ENCODE peak calls at places on chromosomes 16 and 17, in six cellular contexts. T is GM23248; D is sigmoid colon; P is right lobe of liver; W is keratinocyte; O is CD8-positive, alpha-beta T cell. M is an unnamed sample.

GRCh38 chr17:35726609-35727460 is 4.6 kb upstream of the RASL10B start:
- DNase-seq in T (peak), D (no peak), P (no peak), W (no peak), O (no peak), M (peak)

GRCh38 chr16:1870365-1871082 is 1.4 kb downstream of the MEIOB start:
- DNase-seq in T (peak), D (no peak), P (peak), W (peak), O (no peak), M (no peak)

GRCh38 chr16:2325791-2326190 is 14.7 kb downstream of the ABCA3 start:
- DNase-seq in T (no peak), D (no peak), P (no peak), W (no peak), O (no peak), M (no peak)

GRCh38 chr16:56203052-56203451 is 11.8 kb downstream of the GNAO1 start:
- DNase-seq in T (peak), D (no peak), P (no peak), W (no peak), O (no peak), M (no peak)

GRCh38 chr17:55577011-55577586 is 65.8 kb upstream of the SMIM36 start:
- DNase-seq in T (peak), D (peak), P (no peak), W (no peak), O (no peak), M (peak)

GRCh38 chr16:49464877-49465504 is 91.4 kb downstream of the C16orf78 start:
- DNase-seq in T (no peak), D (peak), P (no peak), W (no peak), O (no peak), M (no peak)

GRCh38 chr17:40820228-40820838 is 2.1 kb downstream of the KRT10 start:
- DNase-seq in T (peak), D (no peak), P (no peak), W (no peak), O (no peak), M (no peak)

GRCh38 chr17:40095944-40096791 is 4.2 kb downstream of the NR1D1 start:
- DNase-seq in T (peak), D (peak), P (no peak), W (no peak), O (peak), M (peak)

GRCh38 chr17:63332286-63332685 is 113.8 kb downstream of the CYB561 start:
- DNase-seq in T (peak), D (no peak), P (no peak), W (no peak), O (no peak), M (no peak)

GRCh38 chr16:23700093-23700492 is 12.9 kb downstream of the ERN2 start:
- DNase-seq in T (no peak), D (no peak), P (no peak), W (no peak), O (no peak), M (no peak)

GRCh38 chr16:67000384-67001158 is 12.2 kb downstream of the CES4A start:
- DNase-seq in T (peak), D (peak), P (peak), W (no peak), O (peak), M (peak)

GRCh38 chr16:84446596-84447392 is 57.7 kb downstream of the MEAK7 start:
- DNase-seq in T (peak), D (peak), P (no peak), W (no peak), O (no peak), M (no peak)

GRCh38 chr17:40886090-40886489 is 1.0 kb upstream of the KRT20 start:
- DNase-seq in T (peak), D (no peak), P (no peak), W (no peak), O (no peak), M (no peak)

GRCh38 chr16:9049241-9049640 is 42.2 kb upstream of the HAPSTR1 start:
- DNase-seq in T (peak), D (no peak), P (no peak), W (no peak), O (no peak), M (no peak)

GRCh38 chr16:55499951-55500350 is 8.9 kb upstream of the LPCAT2 start:
- DNase-seq in T (peak), D (peak), P (no peak), W (peak), O (no peak), M (no peak)

GRCh38 chr17:36463916-36464764 is 22.3 kb upstream of the ZNHIT3 start:
- DNase-seq in T (peak), D (peak), P (peak), W (peak), O (no peak), M (peak)

GRCh38 chr17:20153231-20153630 is 144.1 kb downstream of the SPECC1 start:
- DNase-seq in T (no peak), D (no peak), P (no peak), W (no peak), O (no peak), M (no peak)

GRCh38 chr17:28746611-28747045 is 2.8 kb downstream of the TRAF4 start:
- DNase-seq in T (no peak), D (no peak), P (peak), W (no peak), O (no peak), M (no peak)

GRCh38 chr16:73202176-73202729 is 154.3 kb upstream of the ZFHX3 start:
- DNase-seq in T (peak), D (no peak), P (peak), W (no peak), O (no peak), M (no peak)

GRCh38 chr16:49490321-49490705 is 116.7 kb downstream of the C16orf78 start:
- DNase-seq in T (no peak), D (peak), P (no peak), W (no peak), O (no peak), M (no peak)

GRCh38 chr17:57459286-57459915 is 203.1 kb downstream of the MSI2 start:
- DNase-seq in T (peak), D (no peak), P (peak), W (no peak), O (no peak), M (no peak)

GRCh38 chr16:85123891-85124635 is 11.8 kb upstream of the CIBAR2 start:
- DNase-seq in T (peak), D (peak), P (no peak), W (no peak), O (no peak), M (peak)

GRCh38 chr16:61295311-61295710 is 740.9 kb downstream of the CDH8 start:
- DNase-seq in T (peak), D (no peak), P (no peak), W (no peak), O (no peak), M (no peak)

GRCh38 chr17:57532966-57533365 is 212.1 kb downstream of the CCDC182 start:
- DNase-seq in T (no peak), D (no peak), P (no peak), W (no peak), O (no peak), M (no peak)

GRCh38 chr16:70788668-70789161 is 12.2 kb downstream of the VAC14 start:
- DNase-seq in T (peak), D (no peak), P (no peak), W (no peak), O (no peak), M (no peak)

GRCh38 chr16:72241930-72242329 is 70.0 kb upstream of the PMFBP1 start:
- DNase-seq in T (peak), D (no peak), P (no peak), W (peak), O (no peak), M (no peak)

GRCh38 chr17:49997256-49997735 is 2.3 kb upstream of the DLX3 start:
- DNase-seq in T (no peak), D (no peak), P (no peak), W (no peak), O (no peak), M (no peak)

GRCh38 chr17:80783461-80783860 is 208.2 kb upstream of the CHMP6 start:
- DNase-seq in T (peak), D (peak), P (no peak), W (no peak), O (no peak), M (no peak)

GRCh38 chr16:2925951-2926659 is 14.4 kb downstream of the FLYWCH1 start:
- DNase-seq in T (no peak), D (no peak), P (no peak), W (no peak), O (no peak), M (no peak)

GRCh38 chr17:72116692-72117469 is 3.9 kb upstream of the SOX9 start:
- DNase-seq in T (no peak), D (no peak), P (no peak), W (no peak), O (no peak), M (no peak)

GRCh38 chr16:4828567-4829320 is 18.3 kb downstream of the GLYR1 start:
- DNase-seq in T (no peak), D (no peak), P (no peak), W (no peak), O (no peak), M (peak)

GRCh38 chr17:50533720-50534148 is 1.2 kb downstream of the EPN3 start:
- DNase-seq in T (peak), D (no peak), P (peak), W (no peak), O (no peak), M (peak)

GRCh38 chr17:74957935-74958549 is 14.5 kb downstream of the HID1 start:
- DNase-seq in T (peak), D (peak), P (peak), W (no peak), O (peak), M (peak)

GRCh38 chr16:715448-716249 is 731 bp downstream of the METRN start:
- DNase-seq in T (peak), D (no peak), P (no peak), W (no peak), O (no peak), M (no peak)

GRCh38 chr16:379183-379960 is 2.4 kb downstream of the PGAP6 start:
- DNase-seq in T (no peak), D (no peak), P (peak), W (no peak), O (no peak), M (no peak)

GRCh38 chr17:15298176-15298575 is 33.0 kb upstream of the PMP22 start:
- DNase-seq in T (peak), D (no peak), P (no peak), W (no peak), O (no peak), M (no peak)

GRCh38 chr16:23398987-23399805 is 53.8 kb downstream of the COG7 start:
- DNase-seq in T (no peak), D (peak), P (no peak), W (no peak), O (no peak), M (peak)

GRCh38 chr17:28547623-28548416 is 4.6 kb downstream of the UNC119 start:
- DNase-seq in T (peak), D (peak), P (peak), W (no peak), O (peak), M (peak)

GRCh38 chr17:77332981-77333685 is 192.4 kb downstream of the SEC14L1 start:
- DNase-seq in T (peak), D (peak), P (no peak), W (no peak), O (no peak), M (no peak)
- H3K27ac ChIP-seq in T (peak), D (no peak), P (no peak), W (peak), O (no peak), M (no peak)

GRCh38 chr16:50535506-50536257 is 12.5 kb upstream of the NKD1 start:
- DNase-seq in T (no peak), D (no peak), P (no peak), W (no peak), O (no peak), M (no peak)
- H3K4me3 ChIP-seq in T (no peak), D (no peak), P (no peak), W (no peak), O (no peak), M (no peak)

GRCh38 chr16:89331371-89332109 is 114.0 kb downstream of the ZNF778 start:
- DNase-seq in T (no peak), D (peak), P (no peak), W (no peak), O (no peak), M (no peak)
- H3K27ac ChIP-seq in T (no peak), D (no peak), P (no peak), W (no peak), O (no peak), M (peak)

GRCh38 chr17:48597775-48598631 is 4.4 kb upstream of the HOXB5 start:
- DNase-seq in T (peak), D (peak), P (no peak), W (no peak), O (no peak), M (no peak)
- H3K4me3 ChIP-seq in T (peak), D (peak), P (peak), W (peak), O (peak), M (peak)

M was measured in heart right ventricle.